ENCODE peak calls at places on chromosome 20, in eight cellular contexts. F is transverse colon, U is HepG2, T is K562, K is sigmoid colon, M is H1, E is upper lobe of left lung, H is esophagus muscularis mucosa. Y is an unnamed sample.

GRCh38 chr20:20487811-20488210 is 119.9 kb downstream of the INSM1 start:
- DNase-seq in H (no peak), M (no peak), E (no peak), T (no peak), F (no peak), U (no peak), K (no peak), Y (no peak)

GRCh38 chr20:54013397-54013941 is 56.9 kb downstream of the BCAS1 start:
- DNase-seq in H (no peak), T (no peak), U (no peak), E (no peak), F (no peak), K (no peak), M (no peak), Y (no peak)

GRCh38 chr20:37298190-37298939 is 8.9 kb downstream of the MANBAL start:
- DNase-seq in U (no peak), F (no peak), K (no peak), H (no peak), M (no peak), T (no peak), E (no peak), Y (no peak)

GRCh38 chr20:35318502-35319157 is 26.4 kb upstream of the FAM83C start:
- DNase-seq in F (peak; percentile 67), H (no peak), T (no peak), U (peak; percentile 71), M (no peak), K (no peak), E (no peak), Y (no peak)

GRCh38 chr20:18007534-18008292 is 38.9 kb downstream of the MGME1 start:
- DNase-seq in T (no peak), E (peak; percentile 77), M (no peak), U (no peak), F (peak; percentile 17), H (no peak), K (peak; percentile 73), Y (no peak)

GRCh38 chr20:35776513-35777101 is 4.8 kb downstream of the PHF20 start:
- DNase-seq in E (no peak), U (no peak), M (no peak), T (peak; percentile 59), K (peak; percentile 88), H (no peak), F (peak; percentile 50), Y (peak; percentile 80)

GRCh38 chr20:2037296-2037914 is 43.5 kb upstream of the PDYN start:
- DNase-seq in F (no peak), T (no peak), M (no peak), K (no peak), E (no peak), H (peak; percentile 4), U (no peak), Y (no peak)

GRCh38 chr20:33933469-33933909 is 60.2 kb upstream of the RALY start:
- DNase-seq in T (peak; percentile 73), U (peak; percentile 87), F (peak; percentile 59), H (no peak), K (peak; percentile 91), M (peak; percentile 70), E (no peak), Y (peak; percentile 84)

GRCh38 chr20:46351357-46352058 is 43.2 kb upstream of the CDH22 start:
- DNase-seq in H (no peak), F (no peak), T (no peak), K (no peak), M (no peak), E (no peak), U (no peak), Y (no peak)

GRCh38 chr20:56343861-56344381 is 14.9 kb upstream of the FAM210B start:
- DNase-seq in K (no peak), H (no peak), M (peak; percentile 98), T (peak; percentile 82), E (peak; percentile 90), F (peak; percentile 21), U (no peak), Y (no peak)

GRCh38 chr20:38049800-38050199 is 16.3 kb downstream of the RPRD1B start:
- DNase-seq in E (no peak), F (no peak), T (no peak), U (peak; percentile 62), K (no peak), H (no peak), M (no peak), Y (no peak)

GRCh38 chr20:10733122-10733521 is 59.3 kb upstream of the JAG1 start:
- DNase-seq in K (no peak), M (no peak), E (no peak), H (no peak), T (no peak), F (no peak), U (no peak), Y (no peak)

GRCh38 chr20:36098364-36098763 is 56.2 kb upstream of the EPB41L1 start:
- DNase-seq in K (no peak), F (peak; percentile 67), H (no peak), T (no peak), E (no peak), M (no peak), U (no peak), Y (no peak)

GRCh38 chr20:56247954-56248782 is at the start of gene MC3R:
- DNase-seq in U (peak; percentile 68), M (peak; percentile 74), F (peak; percentile 38), E (no peak), K (no peak), T (peak; percentile 42), H (no peak), Y (no peak)

GRCh38 chr20:35003211-35004031 is 47.8 kb downstream of the MYH7B start:
- DNase-seq in K (peak; percentile 51), M (no peak), H (no peak), F (no peak), U (no peak), T (no peak), E (peak; percentile 58), Y (peak; percentile 52)

GRCh38 chr20:17992224-17992637 is 23.4 kb downstream of the MGME1 start:
- DNase-seq in T (no peak), E (no peak), M (no peak), F (no peak), H (no peak), U (no peak), K (no peak), Y (no peak)

GRCh38 chr20:41169184-41169690 is 31.9 kb downstream of the PLCG1 start:
- DNase-seq in M (no peak), F (no peak), U (no peak), T (no peak), H (no peak), E (no peak), K (no peak), Y (no peak)

GRCh38 chr20:23260181-23260840 is 90.3 kb upstream of the NXT1 start:
- DNase-seq in M (peak; percentile 33), F (no peak), U (no peak), H (peak; percentile 79), T (no peak), K (no peak), E (no peak), Y (peak; percentile 55)

GRCh38 chr20:62407221-62407992 is at the start of gene CABLES2:
- DNase-seq in T (peak; percentile 96), H (peak; percentile 96), F (peak; percentile 94), U (peak; percentile 93), K (peak; percentile 97), E (peak; percentile 98), M (peak; percentile 91), Y (peak; percentile 91)
- H3K27ac ChIP-seq in T (peak within 1 kb of the TSS; percentile 65), H (peak within 1 kb of the TSS; percentile 76), F (peak within 1 kb of the TSS; percentile 68), U (peak within 1 kb of the TSS; percentile 65), K (peak within 1 kb of the TSS; percentile 78), E (peak within 1 kb of the TSS; percentile 58), M (no peak within 1 kb of the TSS), Y (no peak within 1 kb of the TSS)

GRCh38 chr20:32678948-32679347 is 5.2 kb upstream of the C20orf203 start:
- DNase-seq in F (no peak), M (no peak), E (no peak), T (no peak), K (no peak), H (no peak), U (no peak), Y (no peak)

GRCh38 chr20:32672982-32673727 is 586 bp downstream of the C20orf203 start:
- DNase-seq in M (no peak), F (peak; percentile 57), T (peak; percentile 38), E (peak; percentile 69), K (no peak), U (no peak), H (no peak), Y (no peak)

GRCh38 chr20:32672315-32672981 is 1.3 kb downstream of the C20orf203 start:
- DNase-seq in E (no peak), H (no peak), F (no peak), U (no peak), K (no peak), T (peak; percentile 55), M (no peak), Y (no peak)

GRCh38 chr20:32674362-32674789 is 635 bp upstream of the C20orf203 start:
- DNase-seq in M (peak; percentile 83), U (peak; percentile 64), E (no peak), T (peak; percentile 83), K (no peak), H (no peak), F (peak; percentile 60), Y (no peak)

DNA sequence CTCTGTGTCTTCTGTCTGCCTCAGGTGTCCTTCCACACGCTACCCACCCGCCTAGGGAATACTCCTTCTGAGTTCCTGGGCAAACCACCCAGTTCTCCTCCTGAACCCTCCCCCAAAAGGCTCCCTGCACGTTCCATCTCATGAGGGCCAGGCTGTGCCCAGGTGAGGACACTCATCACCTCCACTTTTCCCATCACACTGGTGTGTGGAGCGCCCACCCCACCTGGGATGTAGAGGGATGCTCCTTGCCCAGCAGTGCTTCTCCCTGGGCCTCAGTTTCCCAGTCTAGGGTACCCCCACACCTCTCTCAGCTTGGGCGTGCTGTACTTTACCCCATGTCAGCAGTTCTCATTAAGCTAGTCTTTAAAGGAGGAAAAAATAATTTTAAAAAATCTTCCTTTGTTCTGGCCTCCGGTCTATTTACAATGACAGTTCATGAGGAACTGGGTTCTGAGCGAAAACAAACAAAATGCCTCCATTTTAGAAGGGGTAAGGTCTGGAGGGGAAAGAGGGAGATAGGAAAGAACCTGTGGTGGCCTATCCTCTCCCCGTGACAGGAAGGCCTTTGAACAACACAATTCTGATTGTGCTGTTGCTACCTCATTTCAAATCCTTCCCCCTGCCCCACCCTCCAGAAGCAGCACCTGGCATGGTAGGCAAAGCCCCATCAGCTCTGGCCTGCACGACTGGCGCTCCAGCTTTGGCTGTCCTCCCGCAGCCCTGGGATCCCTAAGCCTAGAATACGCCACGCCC is 1.7 kb upstream of the C20orf203 start:
- DNase-seq in U (no peak), F (no peak), E (no peak), H (no peak), M (no peak), K (no peak), T (no peak), Y (no peak)
- TF ChIP-seq POLR2AphosphoS5 in U (no peak), F (no peak), E (no peak), H (no peak), M (no peak), K (no peak), T (no peak), Y (no peak)

DNA sequence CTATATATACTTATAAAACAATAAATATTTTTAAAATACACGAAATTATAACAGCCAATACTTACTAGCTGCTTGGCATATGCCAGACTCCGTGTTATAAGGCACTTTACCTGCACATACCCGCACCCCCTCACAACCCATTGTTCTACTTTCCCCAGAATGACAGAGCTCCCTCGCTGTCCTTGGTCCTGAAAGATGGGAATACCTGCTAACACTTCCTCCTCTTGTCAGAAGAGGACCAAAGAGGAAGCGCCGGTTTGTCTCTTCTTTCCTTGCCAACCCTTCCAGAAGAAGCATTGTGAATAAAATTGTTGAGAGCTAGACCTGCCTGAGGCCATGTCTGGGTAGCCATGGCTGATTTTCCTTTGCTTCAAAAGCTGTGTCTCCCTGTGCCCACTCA is 149.3 kb downstream of the PTPRT start:
- DNase-seq in M (peak; percentile 73), K (no peak), E (no peak), T (peak; percentile 32), U (peak; percentile 33), H (no peak), F (no peak), Y (no peak)
- TF ChIP-seq EP300 in M (no peak), K (no peak), E (no peak), T (no peak), U (no peak), H (no peak), F (no peak), Y (no peak)

GRCh38 chr20:51711426-51711825 is 56.8 kb downstream of the ATP9A start:
- DNase-seq in M (no peak), F (no peak), E (no peak), K (no peak), U (no peak), H (no peak), T (no peak), Y (no peak)
- H3K27ac ChIP-seq in M (no peak overlapping the region), F (no peak overlapping the region), E (no peak overlapping the region), K (no peak overlapping the region), U (no peak overlapping the region), H (no peak overlapping the region), T (no peak overlapping the region), Y (no peak overlapping the region)